ENCODE peak calls at places on chromosomes 16 and 17, in ten cellular contexts. U is IMR-90, X is right lobe of liver, C is uterus, O is mammary epithelial cell, R is fibroblast of pulmonary artery, S is GM12878, Y is body of pancreas, E is A549, Z is breast epithelium. A is an unnamed sample.

GRCh38 chr17:19470529-19471261 is 59.7 kb downstream of the RNF112 start:
- DNase-seq in U (peak; percentile 56), X (no peak), C (peak; percentile 82), O (no peak), R (no peak), S (no peak), Y (peak; percentile 29), E (no peak), Z (no peak), A (peak; percentile 59)

GRCh38 chr16:81541314-81541713 is 96.7 kb downstream of the CMIP start:
- DNase-seq in U (no peak), X (no peak), C (no peak), O (no peak), R (no peak), S (no peak), Y (no peak), E (no peak), Z (no peak), A (no peak)

GRCh38 chr16:9092963-9093477 is 1.6 kb downstream of the HAPSTR1 start:
- DNase-seq in U (no peak), X (peak; percentile 38), C (peak; percentile 19), O (no peak), R (no peak), S (no peak), Y (peak; percentile 56), E (peak; percentile 18), Z (no peak), A (no peak)

GRCh38 chr16:13238182-13238581 is 336.8 kb downstream of the SHISA9 start:
- DNase-seq in U (no peak), X (no peak), C (no peak), O (no peak), R (no peak), S (no peak), Y (no peak), E (no peak), Z (no peak), A (no peak)

GRCh38 chr17:14331982-14332298 is 31.1 kb downstream of the HS3ST3B1 start:
- DNase-seq in U (no peak), X (no peak), C (no peak), O (no peak), R (no peak), S (no peak), Y (no peak), E (no peak), Z (no peak), A (no peak)

GRCh38 chr16:81646561-81646960 is 132.5 kb upstream of the PLCG2 start:
- DNase-seq in U (peak; percentile 84), X (no peak), C (no peak), O (peak; percentile 68), R (peak; percentile 20), S (no peak), Y (no peak), E (no peak), Z (no peak), A (peak; percentile 23)

GRCh38 chr17:45895304-45895968 is 1.1 kb downstream of the MAPT start:
- DNase-seq in U (no peak), X (peak; percentile 31), C (no peak), O (peak; percentile 45), R (no peak), S (no peak), Y (peak; percentile 20), E (peak; percentile 47), Z (no peak), A (no peak)

GRCh38 chr17:48100591-48101011 is 677 bp downstream of the CBX1 start:
- DNase-seq in U (peak; percentile 58), X (peak; percentile 46), C (peak; percentile 62), O (peak; percentile 66), R (peak; percentile 62), S (no peak), Y (peak; percentile 57), E (peak; percentile 79), Z (peak; percentile 58), A (peak; percentile 47)

GRCh38 chr17:82929676-82930042 is 89.8 kb upstream of the ZNF750 start:
- DNase-seq in U (no peak), X (no peak), C (peak; percentile 6), O (no peak), R (no peak), S (no peak), Y (peak; percentile 4), E (no peak), Z (no peak), A (no peak)

GRCh38 chr16:21950782-21951521 is 2.2 kb upstream of the UQCRC2 start:
- DNase-seq in U (peak; percentile 37), X (no peak), C (no peak), O (peak; percentile 31), R (peak; percentile 63), S (no peak), Y (no peak), E (peak; percentile 61), Z (no peak), A (peak; percentile 25)
- TF ChIP-seq CTCF in U (peak; percentile 38), X (peak; percentile 56), C (peak; percentile 7), O (peak; percentile 58), R (peak; percentile 58), S (peak; percentile 52), Y (peak; percentile 33), E (peak; percentile 63), Z (no peak), A (peak; percentile 52)

GRCh38 chr17:60087882-60088669 is 9.4 kb upstream of the HEATR6 start:
- DNase-seq in U (no peak), X (no peak), C (no peak), O (no peak), R (peak; percentile 76), S (no peak), Y (peak; percentile 68), E (peak; percentile 55), Z (no peak), A (peak; percentile 67)
- H3K4me3 ChIP-seq in U (peak overlapping the region; percentile 8), X (no peak overlapping the region), C (no peak overlapping the region), O (no peak overlapping the region), R (peak overlapping the region; percentile 34), S (no peak overlapping the region), Y (no peak overlapping the region), E (peak overlapping the region; percentile 15), Z (no peak overlapping the region), A (peak overlapping the region; percentile 46)

DNA sequence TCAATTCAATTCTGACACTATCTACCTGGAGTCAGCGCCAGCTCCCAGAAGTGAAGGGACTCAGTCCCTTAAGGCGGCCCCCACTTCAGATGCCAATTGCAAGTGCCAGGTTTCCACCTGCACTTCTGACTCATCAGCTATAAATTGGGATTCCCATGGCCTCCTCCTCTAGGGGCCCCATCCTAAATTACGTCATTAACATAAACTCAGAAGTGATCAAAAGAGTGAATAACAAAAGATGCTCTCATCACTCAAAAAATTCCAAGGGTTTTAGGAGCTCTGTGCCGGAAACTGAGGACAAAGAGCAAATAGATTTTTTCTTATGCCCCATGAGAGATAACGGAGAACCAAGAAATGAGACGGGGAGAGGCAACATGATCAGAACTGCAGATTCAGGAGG is 148.6 kb upstream of the IRX6 start:
- DNase-seq in U (no peak), X (no peak), C (no peak), O (peak; percentile 3), R (no peak), S (no peak), Y (no peak), E (no peak), Z (no peak), A (no peak)
- TF ChIP-seq CTCF in U (no peak), X (no peak), C (no peak), O (no peak), R (no peak), S (no peak), Y (no peak), E (no peak), Z (no peak), A (no peak)

DNA sequence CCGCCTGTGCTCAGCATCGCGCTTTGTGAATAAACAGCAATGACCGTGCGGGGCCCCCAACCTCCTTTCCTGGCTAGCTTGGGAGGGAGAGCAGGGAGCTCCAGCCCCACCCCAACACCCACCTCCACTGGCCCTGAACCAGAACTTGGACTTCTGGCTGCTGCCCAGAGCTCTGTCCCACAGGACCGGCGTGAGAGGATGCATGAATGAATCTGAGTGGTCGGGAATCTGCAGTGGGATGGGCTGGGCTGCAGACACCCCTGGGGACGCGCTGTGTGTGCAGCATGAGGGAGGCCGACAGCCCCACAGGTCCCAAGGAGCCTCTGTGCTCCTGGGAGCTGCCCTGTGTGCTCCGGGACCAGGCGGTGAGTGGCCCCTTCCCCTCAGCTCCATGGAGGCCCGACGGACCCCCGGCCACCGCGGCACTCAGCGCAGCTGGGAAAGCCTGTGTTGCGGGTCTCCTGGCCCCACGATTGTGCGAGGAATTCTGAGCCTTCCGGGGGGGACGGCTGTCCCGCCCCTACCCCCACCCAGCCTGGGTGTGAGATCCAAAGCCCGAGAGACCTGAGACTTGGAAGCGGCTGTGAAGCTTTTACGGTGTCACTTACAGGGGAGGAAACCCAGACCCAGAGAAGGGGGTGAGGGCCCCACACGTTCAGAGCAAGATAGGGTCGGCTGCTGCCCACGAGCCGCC is 5.5 kb downstream of the PIEZO1 start:
- DNase-seq in U (no peak), X (no peak), C (no peak), O (no peak), R (no peak), S (no peak), Y (no peak), E (no peak), Z (no peak), A (no peak)
- H3K4me3 ChIP-seq in U (no peak overlapping the region), X (no peak overlapping the region), C (no peak overlapping the region), O (no peak overlapping the region), R (no peak overlapping the region), S (no peak overlapping the region), Y (no peak overlapping the region), E (no peak overlapping the region), Z (peak overlapping the region; percentile 39), A (no peak overlapping the region)

GRCh38 chr16:67613808-67614207 is 31.1 kb upstream of the CARMIL2 start:
- DNase-seq in U (no peak), X (no peak), C (no peak), O (peak; percentile 3), R (no peak), S (no peak), Y (no peak), E (peak; percentile 46), Z (no peak), A (no peak)
- TF ChIP-seq CTCF in U (peak; percentile 6), X (peak; percentile 15), C (no peak), O (no peak), R (peak; percentile 5), S (peak; percentile 15), Y (no peak), E (no peak), Z (no peak), A (no peak)

GRCh38 chr16:86089341-86089900 is 190.5 kb downstream of the IRF8 start:
- DNase-seq in U (no peak), X (no peak), C (no peak), O (no peak), R (no peak), S (no peak), Y (no peak), E (no peak), Z (no peak), A (no peak)
- H3K4me3 ChIP-seq in U (no peak overlapping the region), X (no peak overlapping the region), C (no peak overlapping the region), O (no peak overlapping the region), R (no peak overlapping the region), S (no peak overlapping the region), Y (no peak overlapping the region), E (no peak overlapping the region), Z (no peak overlapping the region), A (no peak overlapping the region)

DNA sequence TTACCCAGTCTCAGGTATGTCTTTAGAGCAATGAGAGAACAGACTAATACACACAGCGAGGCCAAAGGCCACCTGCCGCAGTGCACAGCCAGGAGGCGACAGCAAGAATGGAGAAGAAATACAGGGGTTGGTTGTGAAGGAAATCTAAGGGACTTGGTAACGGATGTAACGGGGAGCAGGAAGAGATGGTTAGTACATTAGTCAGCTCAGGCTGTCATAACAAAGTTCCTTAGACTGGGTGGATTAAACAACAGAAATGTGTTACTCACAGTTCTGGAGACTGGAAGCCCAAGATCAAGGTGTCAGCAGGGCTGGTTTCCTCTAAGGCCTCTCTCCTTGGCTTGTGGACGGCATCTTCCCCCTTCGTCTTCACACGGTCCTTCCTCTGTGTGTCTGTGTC is 47.1 kb downstream of the TVP23C start:
- DNase-seq in U (peak; percentile 75), X (no peak), C (no peak), O (peak; percentile 58), R (peak; percentile 45), S (no peak), Y (no peak), E (no peak), Z (no peak), A (peak; percentile 55)
- TF ChIP-seq CTCF in U (no peak), X (no peak), C (no peak), O (no peak), R (no peak), S (no peak), Y (no peak), E (no peak), Z (no peak), A (no peak)

A was measured in AG10803.